ENCODE peak calls at places on chromosomes 6 and 20, in seven cellular contexts. F is non-pigmented ciliary epithelial cell; S is retina; N is NCI-H1105; R is activated CD8-positive, alpha-beta memory T cell treated with anti-CD3 and anti-CD28 coated beads for 48 hours; H is endothelial cell; U is stromal cell of bone marrow. I is an unnamed sample.

GRCh38 chr6:132322398-132322797 is 78.9 kb downstream of the MOXD1 start:
- DNase-seq in F (peak; percentile 27), S (no peak), N (no peak), R (no peak), H (no peak), U (no peak), I (no peak)

GRCh38 chr6:34239240-34239825 is 2.7 kb downstream of the HMGA1 start:
- DNase-seq in F (no peak), S (no peak), N (no peak), R (no peak), H (no peak), U (no peak), I (peak; percentile 5)

GRCh38 chr20:37516697-37517370 is 4.2 kb upstream of the NNAT start:
- DNase-seq in F (no peak), S (no peak), N (no peak), R (no peak), H (no peak), U (no peak), I (no peak)

GRCh38 chr6:23601811-23602340 is 524.1 kb upstream of the NRSN1 start:
- DNase-seq in F (no peak), S (no peak), N (no peak), R (no peak), H (no peak), U (no peak), I (no peak)

GRCh38 chr6:29827579-29828470 is at the start of gene HLA-G:
- DNase-seq in F (no peak), S (peak; percentile 50), N (no peak), R (no peak), H (no peak), U (no peak), I (no peak)

GRCh38 chr20:22490287-22491187 is 93.8 kb downstream of the FOXA2 start:
- DNase-seq in F (no peak), S (peak; percentile 52), N (peak; percentile 82), R (no peak), H (no peak), U (no peak), I (no peak)

GRCh38 chr6:154514481-154514880 is 4.0 kb upstream of the CNKSR3 start:
- DNase-seq in F (no peak), S (no peak), N (no peak), R (no peak), H (no peak), U (no peak), I (no peak)

GRCh38 chr6:138509371-138509770 is 10.1 kb upstream of the NHSL1 start:
- DNase-seq in F (no peak), S (peak; percentile 69), N (peak; percentile 33), R (no peak), H (peak; percentile 49), U (no peak), I (peak; percentile 53)

GRCh38 chr6:75230484-75231325 is 12.9 kb downstream of the COX7A2 start:
- DNase-seq in F (no peak), S (no peak), N (peak; percentile 7), R (no peak), H (peak; percentile 48), U (peak; percentile 42), I (peak; percentile 60)

GRCh38 chr20:8515810-8516435 is 383.9 kb downstream of the PLCB1 start:
- DNase-seq in F (no peak), S (no peak), N (no peak), R (no peak), H (no peak), U (no peak), I (no peak)

GRCh38 chr20:45779011-45779915 is 12.4 kb downstream of the WFDC3 start:
- DNase-seq in F (peak; percentile 97), S (no peak), N (no peak), R (no peak), H (no peak), U (peak; percentile 98), I (no peak)

I was measured in HEK293T.